ENCODE peak calls at places on chromosomes 6 and 20, in four cellular contexts. D is tibial artery, X is heart left ventricle, H is gastrocnemius medialis. N is an unnamed sample. For H3K4me1, the result is how much of the 10 kb centered on the place peaks cover.

GRCh38 chr20:57323034-57323433 is 6.6 kb upstream of the SPO11 start:
- DNase-seq in H (no peak), X (no peak), D (no peak), N (peak)

GRCh38 chr6:16179970-16180431 is 51.1 kb downstream of the MYLIP start:
- DNase-seq in D (no peak), X (no peak), H (no peak), N (no peak)

GRCh38 chr6:29763491-29764289 is 40.5 kb downstream of the HLA-F start:
- DNase-seq in X (no peak), D (no peak), H (no peak), N (no peak)

GRCh38 chr6:125114248-125114858 is 39.2 kb upstream of the TPD52L1 start:
- DNase-seq in H (peak), D (no peak), X (no peak), N (no peak)

GRCh38 chr6:4801491-4802118 is 25.4 kb downstream of the CDYL start:
- DNase-seq in X (no peak), H (no peak), D (no peak), N (no peak)

GRCh38 chr20:51732454-51732791 is 35.8 kb downstream of the ATP9A start:
- DNase-seq in D (no peak), X (no peak), H (no peak), N (no peak)

GRCh38 chr6:134004714-134005113 is 47.7 kb downstream of the SLC2A12 start:
- DNase-seq in H (no peak), X (no peak), D (no peak), N (no peak)

GRCh38 chr6:3542032-3542640 is 85.3 kb upstream of the SLC22A23 start:
- DNase-seq in X (no peak), D (no peak), H (no peak), N (no peak)

GRCh38 chr6:3139090-3139903 is 18.0 kb downstream of the TUBB2A start:
- DNase-seq in X (peak), D (peak), H (peak), N (peak)

GRCh38 chr6:163417595-163417994 is 3.1 kb downstream of the QKI start:
- DNase-seq in D (no peak), H (no peak), X (no peak), N (no peak)

GRCh38 chr20:43983359-43983758 is 68.7 kb downstream of the TOX2 start:
- DNase-seq in H (no peak), D (no peak), X (peak), N (no peak)

GRCh38 chr20:37201827-37202162 is 22.4 kb upstream of the MROH8 start:
- DNase-seq in X (no peak), H (no peak), D (no peak), N (no peak)

GRCh38 chr6:21450628-21451027 is 142.9 kb upstream of the SOX4 start:
- DNase-seq in D (no peak), H (no peak), X (no peak), N (no peak)

GRCh38 chr20:19099586-19100555 is 112.6 kb upstream of the SLC24A3 start:
- DNase-seq in D (no peak), H (no peak), X (no peak), N (no peak)

GRCh38 chr6:6661684-6662083 is 73.2 kb downstream of the LY86 start:
- DNase-seq in H (peak), D (no peak), X (peak), N (no peak)

GRCh38 chr6:14134211-14134910 is 16.8 kb downstream of the CD83 start:
- DNase-seq in D (no peak), H (no peak), X (no peak), N (no peak)

GRCh38 chr20:25669826-25670422 is 26.7 kb downstream of the ZNF337 start:
- DNase-seq in X (no peak), H (no peak), D (no peak), N (peak)

GRCh38 chr20:46261456-46262253 is 46.6 kb downstream of the CDH22 start:
- DNase-seq in D (no peak), X (no peak), H (peak), N (no peak)

GRCh38 chr6:95660544-95660943 is 83.2 kb downstream of the MANEA start:
- DNase-seq in X (no peak), D (no peak), H (no peak), N (no peak)

GRCh38 chr6:141133346-141133745 is 999.4 kb upstream of the GJE1 start:
- DNase-seq in D (no peak), X (no peak), H (no peak), N (no peak)

GRCh38 chr20:20267685-20268429 is 100.0 kb upstream of the INSM1 start:
- DNase-seq in D (no peak), H (peak), X (no peak), N (no peak)

GRCh38 chr6:139832493-139832892 is 458.0 kb upstream of the CITED2 start:
- DNase-seq in D (no peak), X (no peak), H (no peak), N (no peak)

GRCh38 chr6:38688579-38689087 is 14.3 kb downstream of the GLO1 start:
- DNase-seq in X (no peak), D (no peak), H (no peak), N (no peak)

GRCh38 chr20:36333841-36334240 is 27.7 kb downstream of the DLGAP4 start:
- DNase-seq in D (no peak), X (no peak), H (no peak), N (no peak)

GRCh38 chr6:36853325-36853724 is 14.1 kb upstream of the CPNE5 start:
- DNase-seq in D (peak), X (no peak), H (peak), N (no peak)
- H3K4me1 ChIP-seq in D (under half), X (under half), H (under half), N (under half)

DNA sequence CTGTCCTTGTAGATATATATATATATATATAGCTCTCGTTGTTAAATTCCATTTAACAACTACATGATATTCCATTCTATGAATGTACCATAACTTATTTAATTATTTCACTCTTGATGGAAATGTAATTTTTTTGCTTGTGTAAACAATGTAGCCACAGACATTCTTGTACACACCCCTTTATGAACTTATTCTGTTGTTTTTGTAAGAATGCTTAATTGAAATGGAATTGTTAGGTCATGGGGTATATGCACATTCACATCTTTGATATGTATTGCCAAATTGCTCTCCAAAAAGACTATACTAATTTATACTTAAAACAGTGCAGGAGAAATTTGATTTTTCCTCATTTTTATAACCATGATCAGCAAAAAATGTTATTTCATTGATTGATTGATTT is 67.2 kb downstream of the MAP3K4 start:
- DNase-seq in D (no peak), H (no peak), X (no peak), N (no peak)
- H3K27ac ChIP-seq in D (no peak), H (no peak), X (no peak), N (no peak)

GRCh38 chr6:26031595-26032386 is 55.4 kb upstream of the HFE start:
- DNase-seq in X (peak), H (peak), D (peak), N (peak)
- TF ChIP-seq CTCF in X (peak), H (no peak), D (no peak), N (no peak)

DNA sequence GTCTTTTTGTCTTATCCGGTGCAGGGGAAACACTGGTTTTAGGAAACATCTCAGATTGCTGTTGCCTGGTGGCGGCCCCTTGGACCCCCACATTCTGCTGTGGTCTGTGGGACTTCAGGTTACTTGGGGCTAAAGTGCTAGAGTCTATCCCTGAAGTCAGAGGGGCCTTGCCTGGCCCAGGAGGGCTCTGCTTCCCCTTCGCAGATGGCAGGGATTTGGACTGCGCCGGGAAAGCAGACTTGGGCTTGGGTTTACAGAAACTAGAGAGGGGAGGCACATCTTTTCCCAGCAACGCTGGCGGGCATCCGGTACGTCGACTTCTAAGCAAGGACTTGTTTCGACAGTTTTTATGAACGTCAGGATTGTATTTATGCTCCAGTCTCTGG is 17.5 kb downstream of the ZNF217 start:
- DNase-seq in H (no peak), D (no peak), X (no peak), N (no peak)
- H3K4me1 ChIP-seq in H (under half), D (under half), X (under half), N (under half)

GRCh38 chr6:37130704-37131103 is 39.2 kb upstream of the PIM1 start:
- DNase-seq in H (peak), D (peak), X (no peak), N (peak)
- H3K27ac ChIP-seq in H (peak), D (peak), X (peak), N (peak)

GRCh38 chr6:158959552-158959951 is 40.5 kb downstream of the RSPH3 start:
- DNase-seq in X (no peak), H (no peak), D (no peak), N (no peak)

GRCh38 chr6:158962371-158962770 is 37.6 kb downstream of the RSPH3 start:
- DNase-seq in H (no peak), X (no peak), D (no peak), N (no peak)

GRCh38 chr6:158955265-158955664 is 44.7 kb downstream of the RSPH3 start:
- DNase-seq in X (no peak), H (no peak), D (no peak), N (no peak)

GRCh38 chr6:158960046-158960445 is 40.0 kb downstream of the RSPH3 start:
- DNase-seq in D (no peak), H (no peak), X (no peak), N (no peak)

GRCh38 chr6:158958504-158959386 is 41.3 kb downstream of the RSPH3 start:
- DNase-seq in H (no peak), X (no peak), D (no peak), N (no peak)
- TF ChIP-seq CTCF in H (no peak), X (peak), D (no peak), N (no peak)

GRCh38 chr6:109053285-109053684 is 41.4 kb downstream of the SESN1 start:
- DNase-seq in X (no peak), H (no peak), D (no peak), N (no peak)
- H3K4me1 ChIP-seq in X (under half), H (half or more), D (under half), N (half or more)

N was measured in psoas muscle.